ENCODE peak calls at places on chromosomes 12 and 14, in six cellular contexts. U, J, A, X, W and V are unnamed samples. For H3K36me3, the result is how much of the 10 kb centered on the place peaks cover.

GRCh38 chr14:96592591-96593388 is 90.6 kb downstream of the PAPOLA start:
- DNase-seq in W (peak), J (no peak), X (peak), A (peak), U (peak), V (peak)

GRCh38 chr14:75205586-75205985 is 29.2 kb upstream of the TMED10 start:
- DNase-seq in X (no peak), J (no peak), U (no peak), A (peak), W (no peak), V (no peak)

GRCh38 chr12:75086086-75087038 is 123.3 kb downstream of the KCNC2 start:
- DNase-seq in A (peak), X (no peak), W (no peak), J (no peak), U (no peak), V (no peak)

GRCh38 chr14:64117671-64118402 is 176.3 kb downstream of the ESR2 start:
- DNase-seq in X (no peak), A (peak), J (no peak), U (no peak), W (no peak), V (no peak)

GRCh38 chr12:14621821-14622220 is 54.1 kb upstream of the PLBD1 start:
- DNase-seq in W (no peak), U (no peak), J (no peak), X (no peak), A (no peak), V (no peak)

GRCh38 chr12:20382117-20382516 is 13.8 kb downstream of the PDE3A start:
- DNase-seq in U (no peak), X (no peak), J (no peak), W (no peak), A (no peak), V (no peak)

GRCh38 chr12:46585854-46586621 is 213.5 kb upstream of the SLC38A2 start:
- DNase-seq in W (peak), A (peak), X (peak), J (peak), U (no peak), V (no peak)

GRCh38 chr14:56487090-56487667 is 92.4 kb upstream of the TMEM260 start:
- DNase-seq in W (no peak), X (no peak), A (no peak), J (no peak), U (no peak), V (no peak)

GRCh38 chr12:119180380-119181040 is 1.8 kb downstream of the HSPB8 start:
- DNase-seq in J (peak), A (peak), U (peak), X (peak), W (no peak), V (no peak)

GRCh38 chr14:99733551-99734405 is 49.7 kb downstream of the CYP46A1 start:
- DNase-seq in X (peak), W (no peak), U (peak), A (no peak), J (peak), V (no peak)

GRCh38 chr12:27709932-27710591 is 570 bp upstream of the MRPS35 start:
- DNase-seq in X (no peak), A (peak), U (no peak), J (no peak), W (no peak), V (no peak)

GRCh38 chr14:19878029-19878642 is 3.2 kb downstream of the OR4K2 start:
- DNase-seq in X (no peak), W (no peak), A (no peak), J (no peak), U (no peak), V (no peak)

GRCh38 chr14:91363776-91364523 is 53.7 kb downstream of the CCDC88C start:
- DNase-seq in X (peak), W (no peak), A (no peak), U (no peak), J (peak), V (peak)

GRCh38 chr12:131737485-131737827 is 26.6 kb downstream of the SFSWAP start:
- DNase-seq in X (no peak), J (no peak), A (no peak), U (no peak), W (no peak), V (peak)

GRCh38 chr12:9872116-9872515 is 3.0 kb upstream of the CLEC2B start:
- DNase-seq in J (no peak), A (no peak), U (no peak), X (no peak), W (no peak), V (no peak)

GRCh38 chr12:80033457-80033856 is 65.9 kb upstream of the OTOGL start:
- DNase-seq in X (no peak), U (no peak), W (no peak), A (peak), J (no peak), V (no peak)

GRCh38 chr12:8629486-8630033 is 16.9 kb upstream of the AICDA start:
- DNase-seq in A (peak), U (no peak), W (no peak), X (no peak), J (no peak), V (no peak)

GRCh38 chr12:4648499-4649357 is at the start of the genes AKAP3 and NDUFA9:
- DNase-seq in U (peak), J (peak), A (peak), X (peak), W (peak), V (peak)

GRCh38 chr12:16609140-16609539 is 3.2 kb upstream of the LMO3 start:
- DNase-seq in J (no peak), U (no peak), W (no peak), A (no peak), X (no peak), V (no peak)

DNA sequence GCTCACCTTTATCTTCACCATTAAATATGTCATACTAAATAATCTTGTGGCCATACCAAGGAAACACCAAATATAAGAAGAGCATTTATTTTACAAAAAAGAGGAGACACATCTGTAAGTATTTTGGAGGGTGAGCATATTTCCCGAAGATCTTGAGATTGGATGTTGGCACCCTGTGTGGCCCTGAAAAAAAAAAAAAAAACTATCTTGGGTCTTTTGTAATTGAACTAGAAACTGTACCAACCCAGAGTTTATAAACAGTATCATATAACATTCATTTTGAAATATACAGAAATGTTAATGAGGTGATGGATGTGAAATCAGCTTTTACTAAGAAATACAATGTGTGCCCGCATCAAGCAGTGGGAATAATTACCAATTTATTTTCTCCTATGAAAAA is 104.0 kb upstream of the FRMD6 start:
- DNase-seq in U (no peak), J (no peak), X (no peak), A (no peak), W (no peak), V (no peak)
- H3K36me3 ChIP-seq in U (under half), J (under half), X (under half), A (under half), W (under half), V (under half)

GRCh38 chr14:103508930-103509329 is 13.7 kb downstream of the CKB start:
- DNase-seq in J (no peak), A (no peak), W (no peak), U (no peak), X (peak), V (no peak)
- H3K36me3 ChIP-seq in J (under half), A (under half), W (under half), U (under half), X (half or more), V (under half)

GRCh38 chr14:95041477-95042020 is 115.8 kb downstream of the DICER1 start:
- DNase-seq in J (peak), X (no peak), W (no peak), U (no peak), A (no peak), V (peak)
- H3K36me3 ChIP-seq in J (under half), X (under half), W (under half), U (under half), A (under half), V (under half)

DNA sequence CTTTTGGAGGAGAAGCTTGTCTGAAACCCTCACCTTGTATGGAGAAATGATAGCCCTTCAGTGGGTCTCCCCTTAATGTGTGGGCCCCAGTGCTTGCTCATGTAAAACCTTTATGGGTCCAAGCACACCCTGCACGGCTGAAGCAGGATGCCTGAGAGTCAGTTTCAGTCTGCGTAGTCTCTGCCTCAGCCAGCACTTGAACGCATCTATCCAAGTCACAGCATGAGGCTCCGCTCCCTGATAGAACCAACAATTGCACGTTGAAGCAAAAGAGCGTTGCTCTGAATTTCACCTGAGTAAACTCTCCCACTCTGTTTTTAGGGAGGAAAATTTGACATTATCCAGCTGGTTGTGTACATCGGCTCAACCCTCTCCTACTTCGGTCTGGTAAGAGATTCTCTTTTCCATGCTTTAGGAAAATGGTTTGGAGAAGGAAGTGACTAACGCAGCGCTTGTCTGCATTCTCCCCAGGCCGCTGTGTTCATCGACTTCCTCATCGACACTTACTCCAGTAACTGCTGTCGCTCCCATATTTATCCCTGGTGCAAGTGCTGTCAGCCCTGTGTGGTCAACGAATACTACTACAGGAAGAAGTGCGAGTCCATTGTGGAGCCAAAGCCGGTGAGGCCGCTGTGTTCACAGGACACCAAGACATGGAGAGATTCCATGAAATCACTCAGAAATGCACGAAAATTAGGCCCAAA is 33.0 kb upstream of the P2RX4 start:
- DNase-seq in U (no peak), J (no peak), X (no peak), W (no peak), A (no peak), V (no peak)
- H3K36me3 ChIP-seq in U (under half), J (under half), X (under half), W (under half), A (under half), V (under half)

DNA sequence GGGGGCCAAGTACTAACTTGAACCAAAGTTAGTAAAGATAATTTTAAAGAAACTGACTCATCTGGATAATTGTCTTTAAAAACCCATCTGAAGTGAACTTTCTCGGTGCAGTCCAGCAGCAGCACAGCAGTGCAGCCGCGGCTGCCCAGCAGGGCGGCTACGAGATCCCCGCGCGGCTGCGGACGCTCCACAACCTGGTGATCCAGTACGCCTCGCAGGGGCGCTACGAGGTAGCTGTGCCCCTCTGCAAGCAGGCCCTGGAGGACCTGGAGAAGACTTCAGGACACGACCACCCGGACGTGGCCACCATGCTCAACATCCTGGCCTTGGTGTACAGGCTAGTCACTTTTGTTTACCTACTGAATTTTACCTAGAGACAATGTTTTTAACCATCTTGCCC is 33.6 kb downstream of the KLC1 start:
- DNase-seq in J (no peak), X (no peak), W (no peak), U (no peak), A (no peak), V (no peak)
- H3K36me3 ChIP-seq in J (half or more), X (half or more), W (under half), U (half or more), A (under half), V (under half)

GRCh38 chr12:121436706-121437105 is 36.8 kb downstream of the RNF34 start:
- DNase-seq in X (no peak), U (no peak), W (no peak), A (no peak), J (no peak), V (no peak)

GRCh38 chr12:121438905-121439304 is 39.0 kb downstream of the RNF34 start:
- DNase-seq in U (no peak), J (no peak), W (no peak), A (no peak), X (no peak), V (no peak)

GRCh38 chr12:121439715-121440114 is 39.8 kb downstream of the RNF34 start:
- DNase-seq in W (no peak), A (no peak), X (no peak), J (no peak), U (no peak), V (no peak)

GRCh38 chr12:121440768-121441167 is 40.9 kb downstream of the RNF34 start:
- DNase-seq in X (no peak), J (no peak), U (no peak), W (no peak), A (no peak), V (no peak)

GRCh38 chr12:121438207-121438606 is 38.3 kb downstream of the RNF34 start:
- DNase-seq in U (no peak), X (no peak), A (no peak), W (no peak), J (no peak), V (no peak)
- H3K36me3 ChIP-seq in U (half or more), X (half or more), A (under half), W (under half), J (half or more), V (under half)

GRCh38 chr12:49041881-49042484 is 18.6 kb downstream of the KMT2D start:
- DNase-seq in U (no peak), J (no peak), A (no peak), W (no peak), X (no peak), V (no peak)

GRCh38 chr12:49043241-49043640 is 17.4 kb downstream of the KMT2D start:
- DNase-seq in A (no peak), J (no peak), U (no peak), W (no peak), X (no peak), V (no peak)

GRCh38 chr12:49039421-49040363 is 20.9 kb downstream of the KMT2D start:
- DNase-seq in X (no peak), U (no peak), J (no peak), A (no peak), W (no peak), V (peak)

GRCh38 chr12:49040364-49040855 is 20.2 kb downstream of the KMT2D start:
- DNase-seq in A (no peak), W (no peak), X (no peak), J (no peak), U (no peak), V (no peak)

DNA sequence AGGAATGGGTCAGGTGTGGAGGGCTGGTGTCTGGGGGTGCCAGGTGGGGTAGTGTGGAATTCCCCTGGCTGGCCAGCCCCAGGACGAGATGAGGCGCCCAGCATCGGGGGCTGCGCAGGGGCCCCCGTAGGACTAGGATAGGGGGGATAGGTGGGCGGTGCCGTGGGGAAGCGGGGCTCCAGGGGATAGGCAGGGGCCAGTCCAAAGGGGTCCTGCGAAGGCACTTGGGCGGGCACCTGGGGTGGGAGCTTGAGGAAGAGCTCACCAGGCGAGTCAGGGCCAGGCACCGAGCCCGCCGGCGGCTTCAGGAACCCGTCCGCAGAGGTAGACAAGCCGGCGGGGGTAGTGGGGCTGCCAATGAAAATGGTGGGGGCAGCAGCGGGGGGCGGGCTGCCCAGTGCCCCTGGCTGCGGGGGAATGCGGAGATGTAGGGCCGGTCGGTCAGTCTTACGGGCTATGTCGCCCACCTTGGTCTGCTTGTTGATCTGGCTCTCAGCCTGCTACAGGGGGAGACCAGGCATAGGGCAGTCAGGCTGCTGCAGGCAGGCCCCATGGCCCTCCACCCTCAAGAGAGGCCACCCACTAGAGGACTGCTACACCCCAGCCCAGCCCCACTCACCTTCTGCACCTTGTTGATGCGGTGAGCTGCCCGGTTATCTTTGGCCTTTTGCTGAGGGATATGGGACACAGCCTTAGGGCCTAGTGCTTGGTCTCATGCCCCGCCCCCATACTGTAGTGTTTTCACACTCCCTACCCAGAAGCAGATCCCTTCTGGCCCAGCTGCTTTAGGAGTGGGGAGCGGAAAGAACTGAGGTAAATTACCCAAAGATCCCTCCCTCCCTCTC is 19.3 kb downstream of the KMT2D start:
- DNase-seq in W (no peak), J (no peak), A (no peak), U (no peak), X (no peak), V (peak)
- H3K36me3 ChIP-seq in W (half or more), J (half or more), A (half or more), U (half or more), X (half or more), V (half or more)

GRCh38 chr12:57063991-57064725 is 14.2 kb upstream of the MYO1A start:
- DNase-seq in U (no peak), X (no peak), J (no peak), A (no peak), W (peak), V (no peak)

GRCh38 chr12:57072661-57073060 is 5.9 kb downstream of the NEMP1 start:
- DNase-seq in J (no peak), W (no peak), X (no peak), U (no peak), A (peak), V (no peak)

GRCh38 chr12:57066245-57066644 is 12.3 kb downstream of the NEMP1 start:
- DNase-seq in X (no peak), W (no peak), U (no peak), A (no peak), J (no peak), V (no peak)

DNA sequence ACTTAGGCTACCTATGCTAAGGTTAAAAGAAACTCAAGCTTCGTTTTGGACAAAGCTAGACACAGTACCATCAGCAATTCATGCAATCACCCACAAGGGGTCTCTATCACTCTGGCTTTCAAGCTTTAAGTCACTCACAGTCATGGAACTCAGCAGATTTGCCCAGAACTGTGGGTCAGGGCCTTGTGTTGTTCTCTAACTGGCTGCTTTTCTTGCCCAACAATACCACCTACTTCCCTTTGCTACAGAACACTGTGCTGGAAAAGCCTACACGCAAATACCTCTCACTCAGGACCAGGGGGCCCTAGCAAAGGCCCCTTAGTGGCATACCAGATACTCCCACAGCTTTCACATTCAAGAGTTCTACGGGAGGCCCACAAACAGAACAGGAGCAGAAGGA is 9.1 kb downstream of the NEMP1 start:
- DNase-seq in X (peak), W (peak), J (peak), U (no peak), A (peak), V (peak)
- H3K36me3 ChIP-seq in X (under half), W (under half), J (half or more), U (under half), A (under half), V (under half)

DNA sequence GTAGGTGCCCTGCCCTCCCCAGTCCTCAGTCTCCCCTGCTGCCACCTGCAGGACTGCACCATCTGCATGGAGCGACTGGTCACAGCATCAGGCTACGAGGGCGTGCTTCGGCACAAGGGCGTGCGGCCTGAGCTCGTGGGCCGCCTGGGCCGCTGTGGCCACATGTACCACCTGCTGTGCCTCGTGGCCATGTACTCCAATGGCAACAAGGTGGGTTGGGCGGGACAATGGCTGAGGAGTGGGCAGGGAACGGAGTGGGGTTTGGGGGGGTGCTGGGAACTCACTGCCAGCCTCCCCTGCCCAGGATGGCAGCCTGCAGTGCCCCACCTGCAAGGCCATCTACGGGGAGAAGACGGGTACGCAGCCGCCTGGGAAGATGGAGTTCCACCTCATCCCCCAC is 38.2 kb downstream of the DTX1 start:
- DNase-seq in J (no peak), U (no peak), W (no peak), A (no peak), X (no peak), V (no peak)
- H3K36me3 ChIP-seq in J (under half), U (under half), W (under half), A (under half), X (under half), V (under half)

GRCh38 chr14:67694791-67695393 is 672 bp downstream of the RDH11 start:
- DNase-seq in X (peak), U (peak), J (peak), A (peak), W (peak), V (peak)

GRCh38 chr14:67695394-67695949 is at the start of gene RDH11:
- DNase-seq in U (peak), A (peak), W (peak), X (peak), J (peak), V (peak)

DNA sequence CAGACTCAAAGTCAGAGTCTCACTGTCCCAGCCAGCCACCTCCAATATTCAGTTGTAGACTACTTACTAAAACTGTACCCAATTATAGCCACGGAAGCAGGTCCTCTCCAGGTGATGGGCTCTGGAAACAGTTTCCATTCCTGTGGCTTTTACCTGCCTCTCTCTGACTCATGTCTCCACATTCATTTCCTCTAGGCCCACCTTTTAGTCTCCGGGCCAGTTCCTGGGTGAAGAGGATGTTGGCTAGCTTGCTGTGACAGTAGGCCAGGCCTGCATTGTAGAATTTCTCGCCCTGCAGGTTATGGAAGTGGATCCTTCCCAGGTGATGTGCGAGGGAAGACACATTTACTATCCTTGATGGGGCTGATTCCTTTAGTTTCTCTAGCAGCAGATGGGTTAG is 5.6 kb downstream of the RDH11 start:
- DNase-seq in W (no peak), X (no peak), U (no peak), A (no peak), J (no peak), V (no peak)
- H3K36me3 ChIP-seq in W (under half), X (half or more), U (half or more), A (half or more), J (half or more), V (half or more)